ENCODE peak calls at places on chromosome X, in six cellular contexts. S is A549, K is H1, M is HCT116, O is HepG2, G is SK-N-SH. D is an unnamed sample. For H3K9me3, the result is how much of the 10 kb centered on the place peaks cover.

GRCh38 chrX:108439434-108439883 is at the start of gene COL4A5:
- DNase-seq in G (no peak), O (peak), M (peak), K (peak), S (peak), D (peak)

GRCh38 chrX:115021121-115021520 is 3.7 kb upstream of the IL13RA2 start:
- DNase-seq in M (no peak), G (no peak), O (no peak), S (no peak), K (no peak), D (no peak)

GRCh38 chrX:34580069-34580468 is 77.0 kb downstream of the TMEM47 start:
- DNase-seq in M (no peak), K (no peak), O (no peak), G (no peak), S (no peak), D (no peak)

GRCh38 chrX:118626346-118626745 is 101.1 kb upstream of the IL13RA1 start:
- DNase-seq in K (no peak), S (no peak), G (no peak), O (no peak), M (no peak), D (no peak)

GRCh38 chrX:34585561-34585960 is 71.5 kb downstream of the TMEM47 start:
- DNase-seq in S (no peak), O (no peak), G (no peak), K (no peak), M (no peak), D (peak)

GRCh38 chrX:154046262-154046771 is 26.6 kb upstream of the IRAK1 start:
- DNase-seq in G (no peak), S (peak), M (no peak), K (no peak), O (no peak), D (peak)

GRCh38 chrX:16826207-16826606 is 39.9 kb downstream of the TXLNG start:
- DNase-seq in K (no peak), O (peak), S (peak), M (no peak), G (peak), D (peak)

GRCh38 chrX:119880552-119881437 is 9.2 kb downstream of the NDUFA1 start:
- DNase-seq in O (peak), M (peak), K (no peak), G (peak), S (peak), D (peak)

GRCh38 chrX:119617511-119618164 is 11.4 kb upstream of the NKRF start:
- DNase-seq in K (no peak), S (no peak), O (no peak), M (no peak), G (no peak), D (no peak)

GRCh38 chrX:119206203-119206602 is 29.9 kb upstream of the PGRMC1 start:
- DNase-seq in G (no peak), S (no peak), K (no peak), M (no peak), O (no peak), D (no peak)

GRCh38 chrX:10648608-10649007 is 28.2 kb upstream of the MID1 start:
- DNase-seq in S (no peak), M (no peak), K (no peak), G (peak), O (no peak), D (peak)

GRCh38 chrX:69505772-69506616 is 1.9 kb downstream of the NALF2 start:
- DNase-seq in S (no peak), K (no peak), M (no peak), O (no peak), G (no peak), D (no peak)

GRCh38 chrX:54193085-54193484 is 10.0 kb upstream of the FAM120C start:
- DNase-seq in M (no peak), S (no peak), O (no peak), K (no peak), G (no peak), D (no peak)

GRCh38 chrX:43627147-43627546 is 29.0 kb upstream of the MAOA start:
- DNase-seq in O (peak), M (no peak), K (no peak), G (no peak), S (no peak), D (no peak)

GRCh38 chrX:101656817-101657216 is 2.8 kb downstream of the ARMCX2 start:
- DNase-seq in S (no peak), M (no peak), O (no peak), G (no peak), K (no peak), D (no peak)

GRCh38 chrX:151790421-151791160 is 56.0 kb downstream of the CNGA2 start:
- DNase-seq in S (no peak), O (no peak), M (no peak), K (no peak), G (no peak), D (no peak)

GRCh38 chrX:70360366-70360765 is 62.7 kb upstream of the GDPD2 start:
- DNase-seq in G (no peak), S (no peak), K (no peak), M (no peak), O (no peak), D (no peak)

GRCh38 chrX:103686199-103687072 is at the start of gene MORF4L2:
- DNase-seq in M (peak), S (peak), O (peak), G (peak), K (peak), D (peak)

GRCh38 chrX:125778256-125778655 is 387.8 kb downstream of the DCAF12L2 start:
- DNase-seq in S (no peak), K (no peak), G (no peak), M (no peak), O (no peak), D (no peak)

GRCh38 chrX:130097507-130098201 is 12.6 kb downstream of the ELF4 start:
- DNase-seq in M (no peak), G (peak), O (peak), S (no peak), K (no peak), D (peak)

DNA sequence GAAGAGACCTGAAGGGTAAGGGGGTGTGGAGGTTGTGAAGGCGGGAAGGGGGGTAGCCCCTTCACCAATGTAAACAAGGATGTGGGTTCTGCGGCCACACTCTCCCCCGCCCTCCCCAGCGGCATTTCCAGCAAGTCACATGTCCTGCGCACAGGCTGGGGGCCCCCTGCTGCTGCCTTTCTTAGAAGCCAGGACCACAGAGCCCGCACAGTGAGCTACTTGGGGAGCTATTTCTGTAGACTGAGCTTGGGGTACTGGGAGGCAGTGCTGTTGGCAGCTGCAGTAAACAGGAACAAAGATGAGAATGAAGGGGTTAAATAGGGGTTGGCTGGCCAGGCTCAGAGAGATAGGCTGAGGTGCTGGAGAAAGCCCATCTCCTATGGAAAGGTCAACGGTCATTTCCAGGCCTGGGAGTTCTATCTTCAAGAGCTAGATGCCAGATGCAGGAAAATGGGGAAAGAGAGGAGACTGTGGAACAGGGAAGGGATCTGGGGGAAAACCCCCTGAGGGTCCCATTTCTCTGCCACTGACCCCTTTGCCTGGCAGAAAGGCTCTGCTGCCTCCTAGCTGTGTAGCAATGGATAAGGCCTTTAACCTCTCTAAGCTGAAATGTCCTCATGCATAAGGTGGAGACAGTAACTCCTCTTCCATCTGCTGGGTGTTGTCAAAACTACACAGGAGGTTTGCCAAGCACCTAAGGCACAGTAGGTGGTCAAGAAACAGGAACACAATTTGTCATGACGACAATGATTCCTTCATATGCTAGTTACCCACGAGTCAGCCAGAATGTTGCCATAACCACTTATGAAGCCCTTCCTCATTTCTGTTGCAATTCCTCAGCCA is 18.5 kb upstream of the PIM2 start:
- DNase-seq in G (no peak), K (no peak), M (no peak), O (no peak), S (no peak), D (no peak)
- TF ChIP-seq MAX in G (no peak), K (no peak), M (no peak), O (no peak), S (no peak), D (no peak)

GRCh38 chrX:40047485-40047884 is 50.3 kb downstream of the BCOR start:
- DNase-seq in S (no peak), M (no peak), O (no peak), G (no peak), K (no peak), D (no peak)

GRCh38 chrX:40054793-40055192 is 43.0 kb downstream of the BCOR start:
- DNase-seq in O (no peak), K (no peak), M (no peak), G (no peak), S (no peak), D (peak)

GRCh38 chrX:40055495-40055894 is 42.3 kb downstream of the BCOR start:
- DNase-seq in O (no peak), K (no peak), M (no peak), S (no peak), G (no peak), D (no peak)

GRCh38 chrX:40049084-40049641 is 48.6 kb downstream of the BCOR start:
- DNase-seq in K (no peak), M (no peak), G (no peak), S (no peak), O (no peak), D (no peak)

GRCh38 chrX:40050532-40050931 is 47.2 kb downstream of the BCOR start:
- DNase-seq in G (no peak), S (no peak), K (no peak), O (no peak), M (no peak), D (no peak)
- H3K9me3 ChIP-seq in G (under half), S (under half), K (under half), O (under half), M (under half), D (under half)

GRCh38 chrX:65637335-65637734 is 30.1 kb upstream of the MSN start:
- DNase-seq in S (no peak), K (no peak), G (no peak), M (no peak), O (no peak), D (no peak)

GRCh38 chrX:65630771-65631170 is 36.7 kb upstream of the MSN start:
- DNase-seq in G (no peak), M (no peak), K (no peak), O (no peak), S (no peak), D (no peak)

GRCh38 chrX:65635824-65636223 is 31.6 kb upstream of the MSN start:
- DNase-seq in S (no peak), M (no peak), O (no peak), G (no peak), K (no peak), D (no peak)

GRCh38 chrX:65634732-65635131 is 32.7 kb upstream of the MSN start:
- DNase-seq in M (no peak), K (no peak), O (no peak), G (no peak), S (no peak), D (no peak)

GRCh38 chrX:65635371-65635770 is 32.1 kb upstream of the MSN start:
- DNase-seq in O (no peak), S (no peak), G (no peak), M (no peak), K (no peak), D (no peak)
- TF ChIP-seq MAX in O (no peak), S (no peak), G (no peak), M (no peak), K (no peak), D (no peak)

GRCh38 chrX:73647212-73647611 is 84.2 kb downstream of the CHIC1 start:
- DNase-seq in O (no peak), G (no peak), S (no peak), M (no peak), K (no peak), D (no peak)

DNA sequence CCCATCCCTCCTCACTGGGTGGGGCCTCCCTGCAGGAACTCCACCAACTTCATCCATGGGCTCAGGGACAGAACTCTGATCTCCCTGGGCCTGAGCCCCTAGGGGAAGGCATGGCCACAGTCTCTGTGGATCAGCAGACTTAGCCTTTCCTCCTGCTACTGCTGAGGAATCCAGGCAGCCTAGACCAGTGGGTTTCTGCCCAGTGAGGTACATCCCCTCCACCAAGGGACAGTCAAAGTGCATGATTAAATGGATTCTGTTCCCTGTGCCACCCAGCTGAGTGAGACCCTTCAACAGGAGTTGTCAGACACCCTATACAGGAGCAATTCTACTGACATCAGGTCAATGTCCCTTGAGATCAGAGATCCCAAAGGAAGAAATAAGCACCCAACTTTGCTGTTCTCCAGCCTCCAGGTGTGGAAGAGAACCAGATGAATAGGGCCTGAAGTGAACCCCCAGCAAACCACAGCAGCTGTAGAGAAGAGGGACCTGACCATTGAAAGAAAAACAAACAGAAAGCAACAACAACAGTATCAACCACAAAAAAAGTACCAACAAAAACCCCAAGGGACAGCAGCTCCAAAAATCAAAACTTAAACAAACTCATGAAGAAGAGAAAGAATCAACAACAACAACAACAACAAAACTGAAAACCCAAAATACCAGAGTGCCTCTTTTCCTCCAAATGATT is 84.8 kb downstream of the CHIC1 start:
- DNase-seq in K (no peak), G (no peak), S (no peak), O (no peak), M (no peak), D (no peak)
- H3K9me3 ChIP-seq in K (under half), G (under half), S (under half), O (under half), M (under half), D (under half)

GRCh38 chrX:27918799-27919198 is 62.5 kb downstream of the DCAF8L1 start:
- DNase-seq in K (no peak), G (no peak), M (peak), O (no peak), S (no peak), D (peak)
- TF ChIP-seq MAX in K (no peak), G (no peak), M (no peak), O (no peak), S (no peak), D (no peak)

GRCh38 chrX:47448165-47448806 is 34.7 kb downstream of the ZNF41 start:
- DNase-seq in S (no peak), G (no peak), M (no peak), K (no peak), O (no peak), D (no peak)
- H3K9me3 ChIP-seq in S (half or more), G (under half), M (under half), K (under half), O (under half), D (under half)

DNA sequence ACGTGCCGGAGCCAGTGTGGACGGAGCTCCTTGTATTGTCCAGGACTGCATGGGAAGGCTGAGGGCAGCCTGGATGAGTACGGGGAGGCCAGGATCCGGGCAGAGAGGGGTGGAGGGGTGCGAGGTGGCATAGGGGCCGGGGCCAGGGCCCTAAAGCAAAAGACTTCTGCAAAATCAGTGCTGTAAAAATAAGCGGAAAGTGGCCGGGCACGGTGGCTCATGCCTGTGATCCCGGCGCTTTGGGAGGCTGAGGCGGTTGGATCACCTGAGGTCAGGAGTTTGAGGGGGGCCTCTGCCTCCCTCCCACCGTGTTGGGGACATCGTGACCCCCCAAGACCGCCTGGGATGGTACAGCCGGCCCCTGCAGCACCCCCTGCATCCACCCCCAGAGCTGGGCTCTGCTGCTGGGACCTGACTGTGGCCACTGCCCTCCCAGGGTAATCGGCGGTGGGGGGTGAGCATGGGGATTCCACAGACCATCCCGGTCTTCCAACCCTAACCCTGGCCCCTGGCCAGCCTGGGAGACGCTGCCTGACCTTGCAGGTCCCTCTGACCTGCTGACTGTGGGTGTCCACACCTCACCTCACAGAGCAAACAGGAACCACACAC is 23.4 kb upstream of the PLCXD1 start:
- DNase-seq in M (no peak), K (no peak), G (no peak), S (no peak), O (peak), D (no peak)
- TF ChIP-seq MAX in M (no peak), K (no peak), G (no peak), S (no peak), O (no peak), D (no peak)

GRCh38 chrX:135287266-135287823 is 21.9 kb upstream of the ETDC start:
- DNase-seq in M (no peak), G (no peak), S (no peak), O (no peak), K (no peak), D (no peak)
- H3K9me3 ChIP-seq in M (under half), G (under half), S (half or more), O (under half), K (under half), D (under half)

GRCh38 chrX:39839371-39839770 is 258.4 kb downstream of the BCOR start:
- DNase-seq in K (no peak), G (no peak), O (no peak), S (no peak), M (no peak), D (no peak)
- TF ChIP-seq MAX in K (no peak), G (no peak), O (no peak), S (no peak), M (no peak), D (no peak)

DNA sequence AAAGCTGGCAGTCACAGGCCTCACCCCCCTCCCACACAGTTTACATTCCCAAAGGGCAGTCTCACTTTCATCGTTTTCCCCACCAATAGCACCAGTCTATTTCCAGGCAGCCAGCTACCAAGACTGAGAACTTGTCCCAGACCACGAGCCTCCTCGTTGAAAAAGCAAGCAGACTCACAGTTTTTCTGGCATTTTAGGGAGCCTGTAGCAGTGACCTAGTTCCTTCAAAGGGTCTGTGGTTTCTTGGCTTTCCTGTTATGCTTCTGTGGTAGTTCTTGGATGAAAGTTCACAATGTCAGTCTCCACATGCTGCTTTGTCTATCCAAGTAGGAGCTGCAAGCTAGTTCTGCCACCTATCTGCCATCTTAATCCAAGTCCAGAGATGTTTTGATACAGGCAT is 151.6 kb upstream of the ZC4H2 start:
- DNase-seq in O (no peak), S (no peak), M (no peak), K (no peak), G (no peak), D (no peak)
- H3K9me3 ChIP-seq in O (under half), S (under half), M (under half), K (under half), G (under half), D (under half)